ENCODE peak calls at places on chromosomes 11 and 22, in nine cellular contexts. C is choroid plexus epithelial cell, J is fibroblast of mammary gland, G is lower leg skin, D is HFF-Myc, A is stomach, S is AG10803, Z is heart right ventricle, P is body of pancreas. X is an unnamed sample.

GRCh38 chr11:44828296-44828695 is 101.5 kb downstream of the TSPAN18 start:
- DNase-seq in S (no peak), J (no peak), C (no peak), G (no peak), P (no peak), A (no peak), Z (no peak), D (no peak), X (no peak)

GRCh38 chr11:20369816-20370215 is 6.3 kb downstream of the HTATIP2 start:
- DNase-seq in D (no peak), S (no peak), A (no peak), Z (no peak), J (no peak), G (no peak), P (no peak), C (no peak), X (no peak)

GRCh38 chr22:17845340-17845739 is 71.1 kb upstream of the BID start:
- DNase-seq in C (no peak), P (no peak), D (no peak), G (no peak), A (no peak), S (no peak), J (no peak), Z (no peak), X (no peak)

GRCh38 chr22:28019881-28020861 is 101.1 kb upstream of the PITPNB start:
- DNase-seq in G (peak), P (peak), C (peak), D (no peak), J (peak), Z (peak), A (peak), S (peak), X (peak)

GRCh38 chr11:67433536-67434394 is 3.7 kb downstream of the PTPRCAP start:
- DNase-seq in D (no peak), A (no peak), Z (no peak), J (no peak), G (no peak), P (peak), S (no peak), C (no peak), X (no peak)

GRCh38 chr22:22702159-22702873 is 57.9 kb downstream of the GGTLC2 start:
- DNase-seq in C (no peak), D (no peak), Z (no peak), J (peak), G (peak), S (no peak), A (no peak), P (no peak), X (no peak)

GRCh38 chr11:72292106-72292790 is 48.3 kb upstream of the PHOX2A start:
- DNase-seq in J (no peak), G (peak), A (peak), Z (no peak), P (no peak), D (no peak), S (no peak), C (no peak), X (no peak)

GRCh38 chr11:80849253-80849652 is 1408.4 kb upstream of the TENM4 start:
- DNase-seq in A (no peak), G (no peak), Z (no peak), D (no peak), C (no peak), S (no peak), J (no peak), P (no peak), X (no peak)

GRCh38 chr11:66069715-66070603 is at the start of gene PACS1:
- DNase-seq in P (peak), J (peak), D (no peak), G (peak), A (peak), S (peak), Z (peak), C (peak), X (peak)

GRCh38 chr11:88398372-88399140 is 61.0 kb upstream of the CTSC start:
- DNase-seq in A (no peak), J (peak), Z (no peak), G (no peak), D (peak), C (peak), S (peak), P (no peak), X (peak)

GRCh38 chr11:7632211-7632610 is 41.1 kb downstream of the CYB5R2 start:
- DNase-seq in A (no peak), C (no peak), S (peak), P (no peak), D (no peak), G (no peak), J (peak), Z (no peak), X (no peak)

GRCh38 chr11:76512851-76513653 is 68.2 kb downstream of the EMSY start:
- DNase-seq in J (peak), S (peak), D (peak), A (no peak), C (peak), P (no peak), G (no peak), Z (no peak), X (peak)

GRCh38 chr11:126489791-126490190 is 134.3 kb downstream of the ST3GAL4 start:
- DNase-seq in J (no peak), Z (no peak), P (no peak), D (no peak), A (no peak), G (no peak), S (no peak), C (no peak), X (no peak)

GRCh38 chr11:57903441-57904123 is 120.1 kb upstream of the OR9Q1 start:
- DNase-seq in J (peak), A (peak), G (peak), P (peak), C (no peak), D (no peak), S (peak), Z (no peak), X (no peak)

GRCh38 chr11:100576044-100577021 is 110.8 kb upstream of the ARHGAP42 start:
- DNase-seq in S (peak), C (peak), P (no peak), D (no peak), Z (peak), J (peak), G (no peak), A (no peak), X (peak)

GRCh38 chr11:86811637-86812321 is 11.4 kb downstream of the PRSS23 start:
- DNase-seq in J (peak), G (no peak), S (peak), C (peak), A (peak), Z (no peak), P (peak), D (no peak), X (peak)

GRCh38 chr22:50719814-50720300 is 18.1 kb upstream of the ACR start:
- DNase-seq in Z (no peak), S (no peak), D (no peak), P (no peak), J (no peak), A (no peak), G (no peak), C (no peak), X (no peak)
- H3K4me3 ChIP-seq in Z (no peak), S (no peak), D (no peak), P (no peak), J (no peak), A (no peak), G (no peak), C (no peak), X (no peak)

GRCh38 chr11:122365545-122366380 is 249.7 kb upstream of the BLID start:
- DNase-seq in G (no peak), A (no peak), Z (peak), C (no peak), D (no peak), S (peak), P (no peak), J (peak), X (no peak)

GRCh38 chr11:122362381-122362780 is 246.4 kb upstream of the BLID start:
- DNase-seq in A (no peak), J (no peak), D (no peak), S (peak), G (no peak), Z (no peak), P (no peak), C (no peak), X (no peak)

GRCh38 chr11:122355968-122356367 is 240.0 kb upstream of the BLID start:
- DNase-seq in G (no peak), S (no peak), D (no peak), C (no peak), P (no peak), J (no peak), Z (no peak), A (no peak), X (no peak)

GRCh38 chr11:122363306-122363705 is 247.3 kb upstream of the BLID start:
- DNase-seq in J (no peak), D (no peak), A (no peak), S (no peak), G (no peak), Z (no peak), P (no peak), C (no peak), X (no peak)

DNA sequence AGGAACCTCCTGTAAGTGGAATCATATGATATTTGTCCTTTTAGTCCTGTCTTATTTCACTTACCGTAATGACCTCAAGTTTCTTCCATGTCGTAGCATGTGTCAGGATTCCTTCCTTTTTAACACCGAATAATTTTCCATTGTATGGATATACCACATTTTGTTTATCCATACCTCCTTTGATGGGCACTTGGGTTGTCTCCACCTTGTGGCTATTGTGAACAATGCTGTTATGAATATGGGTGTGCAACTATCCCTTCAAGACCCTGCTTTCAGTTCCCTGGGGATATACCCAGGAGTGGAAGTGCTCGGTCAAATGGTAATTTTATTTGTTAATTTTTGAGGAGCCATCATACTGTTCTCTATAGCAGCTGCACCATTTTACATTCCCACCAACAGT is 244.9 kb upstream of the BLID start:
- DNase-seq in C (no peak), J (no peak), G (no peak), A (no peak), S (no peak), D (no peak), P (no peak), Z (no peak), X (no peak)
- TF ChIP-seq CTCF in C (no peak), J (peak), G (no peak), A (no peak), S (no peak), D (peak), P (no peak), Z (no peak), X (no peak)

DNA sequence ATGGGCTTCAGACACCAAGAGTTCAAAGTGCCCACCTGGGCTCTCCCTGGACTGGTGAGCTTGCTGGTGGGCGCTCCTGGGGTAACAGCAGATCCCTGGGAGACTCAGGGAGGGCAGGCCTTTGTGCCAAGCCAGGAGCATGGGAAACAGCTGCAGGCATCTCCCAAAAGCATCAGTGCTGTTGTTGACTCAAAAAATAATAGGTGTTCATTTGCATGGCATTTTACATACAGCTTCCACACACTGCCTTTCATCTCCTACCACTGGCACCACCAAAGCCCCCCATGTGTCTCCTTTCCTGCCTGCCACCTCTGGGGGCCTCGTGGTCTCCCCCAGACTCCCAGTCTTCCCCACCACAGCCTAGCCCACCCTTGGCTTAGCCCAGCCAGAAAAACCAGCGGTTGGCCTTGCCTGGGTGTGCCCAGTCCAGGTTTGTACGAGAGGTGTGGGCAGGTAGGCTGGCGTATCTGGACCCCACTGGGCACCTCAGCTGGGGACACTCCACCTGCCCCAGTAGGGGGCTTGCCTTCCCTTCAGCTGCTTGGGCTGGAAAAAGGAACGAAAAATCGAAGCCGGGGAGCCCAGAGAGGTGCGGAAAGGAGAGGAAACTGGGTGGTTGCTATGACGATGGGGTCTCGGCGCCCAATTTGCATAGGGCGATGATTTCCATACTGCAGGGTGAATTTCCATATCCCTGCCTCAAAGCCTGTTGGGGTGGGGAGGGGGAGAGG is 15.0 kb downstream of the POU2F3 start:
- DNase-seq in A (no peak), J (no peak), Z (no peak), P (no peak), S (no peak), C (no peak), D (no peak), G (no peak), X (no peak)
- H3K4me3 ChIP-seq in A (no peak), J (no peak), Z (no peak), P (no peak), S (no peak), C (no peak), D (no peak), G (no peak), X (no peak)

GRCh38 chr11:111098091-111098490 is 147.4 kb upstream of the POU2AF2 start:
- DNase-seq in S (no peak), D (no peak), A (no peak), P (no peak), J (no peak), Z (no peak), C (no peak), G (no peak), X (no peak)

GRCh38 chr11:111097191-111097590 is 148.3 kb upstream of the POU2AF2 start:
- DNase-seq in P (peak), S (peak), D (no peak), C (peak), G (no peak), A (peak), J (peak), Z (peak), X (peak)

GRCh38 chr11:111091341-111091740 is 154.2 kb upstream of the POU2AF2 start:
- DNase-seq in J (no peak), A (no peak), C (peak), D (no peak), G (no peak), S (no peak), Z (no peak), P (no peak), X (no peak)

GRCh38 chr11:111093061-111093460 is 152.5 kb upstream of the POU2AF2 start:
- DNase-seq in D (no peak), G (no peak), P (no peak), S (no peak), C (no peak), J (no peak), A (no peak), Z (no peak), X (no peak)

DNA sequence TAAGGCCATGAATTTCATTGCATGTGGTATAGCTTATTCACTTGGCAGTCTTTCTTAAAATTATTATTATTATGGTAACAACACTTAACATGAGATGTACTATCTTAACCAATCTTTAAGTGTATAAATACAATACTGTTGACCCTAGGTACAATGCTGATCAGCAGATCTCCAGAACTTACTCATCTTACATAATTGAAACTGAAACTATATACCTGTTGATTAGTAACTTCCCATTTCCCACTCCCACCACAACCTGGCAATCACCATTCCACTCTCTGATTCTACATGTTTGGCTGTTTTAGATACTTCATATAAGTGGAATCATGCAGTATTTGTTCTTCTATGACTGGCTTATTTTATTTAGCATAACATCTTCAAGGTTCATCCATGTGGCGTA is 150.2 kb upstream of the POU2AF2 start:
- DNase-seq in Z (no peak), A (no peak), J (no peak), D (no peak), G (no peak), C (no peak), P (no peak), S (no peak), X (no peak)
- TF ChIP-seq CTCF in Z (no peak), A (no peak), J (no peak), D (no peak), G (no peak), C (no peak), P (no peak), S (no peak), X (no peak)

GRCh38 chr22:46061124-46061410 is 84.1 kb upstream of the WNT7B start:
- DNase-seq in G (peak), D (no peak), P (peak), A (no peak), S (no peak), J (no peak), C (no peak), Z (no peak), X (no peak)
- H3K4me3 ChIP-seq in G (no peak), D (no peak), P (no peak), A (peak), S (no peak), J (no peak), C (no peak), Z (no peak), X (no peak)

GRCh38 chr22:35037089-35037488 is 28.9 kb upstream of the ISX start:
- DNase-seq in C (no peak), P (no peak), Z (no peak), S (peak), A (no peak), D (no peak), G (no peak), J (no peak), X (no peak)
- TF ChIP-seq CTCF in C (no peak), P (no peak), Z (no peak), S (peak), A (no peak), D (no peak), G (no peak), J (no peak), X (peak)

GRCh38 chr11:16404781-16405180 is 48.4 kb upstream of the SOX6 start:
- DNase-seq in Z (no peak), C (no peak), A (no peak), J (no peak), D (no peak), G (no peak), P (no peak), S (no peak), X (no peak)
- H3K4me3 ChIP-seq in Z (no peak), C (no peak), A (no peak), J (no peak), D (no peak), G (no peak), P (no peak), S (no peak), X (no peak)

GRCh38 chr11:10494636-10495463 is 39.8 kb downstream of the AMPD3 start:
- DNase-seq in S (no peak), A (no peak), J (no peak), P (no peak), C (no peak), G (peak), Z (no peak), D (no peak), X (no peak)
- TF ChIP-seq CTCF in S (no peak), A (no peak), J (no peak), P (no peak), C (no peak), G (no peak), Z (no peak), D (no peak), X (no peak)

GRCh38 chr11:27914080-27914479 is 193.9 kb downstream of the KIF18A start:
- DNase-seq in J (peak), G (no peak), P (no peak), A (no peak), S (no peak), C (no peak), Z (no peak), D (no peak), X (peak)
- H3K4me3 ChIP-seq in J (no peak), G (no peak), P (no peak), A (no peak), S (no peak), C (no peak), Z (no peak), D (no peak), X (no peak)

DNA sequence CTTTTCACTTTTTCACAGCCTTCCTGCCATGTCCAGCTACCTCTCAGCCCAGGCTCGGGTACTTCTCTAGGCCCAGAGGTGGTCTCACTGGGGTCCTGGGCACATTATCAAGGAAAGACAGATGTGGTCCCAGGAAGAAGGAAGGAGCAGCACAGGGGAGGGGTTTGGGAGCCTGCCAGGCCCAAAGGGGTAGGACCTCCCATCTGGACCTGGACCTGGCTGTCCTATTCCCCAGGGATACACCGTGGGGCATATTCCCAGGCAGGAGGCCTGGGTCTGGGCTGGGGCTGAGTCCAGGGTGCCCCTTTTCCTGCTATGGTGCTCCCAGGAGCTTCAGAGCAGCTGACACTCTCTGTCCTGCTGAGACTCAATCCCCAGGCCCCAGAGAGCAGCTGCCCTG is 232.1 kb downstream of the BUD13 start:
- DNase-seq in D (no peak), S (no peak), C (no peak), P (no peak), A (no peak), J (no peak), G (peak), Z (no peak), X (no peak)
- TF ChIP-seq CTCF in D (no peak), S (no peak), C (no peak), P (no peak), A (no peak), J (no peak), G (no peak), Z (no peak), X (no peak)